ENCODE peak calls at places on chromosomes 5 and 9, in four cellular contexts. Y is thyroid gland; U is CD8-positive, alpha-beta T cell; L is left lung. S is an unnamed sample.
A peak's percentile ranks its signal among the peaks of the same experiment; 100 is the strongest.

GRCh38 chr9:107881625-107882300 is 392.2 kb upstream of the KLF4 start:
- DNase-seq in Y (no peak), U (no peak), L (no peak), S (no peak)

GRCh38 chr9:19429590-19429989 is 20.8 kb downstream of the ACER2 start:
- DNase-seq in Y (no peak), U (no peak), L (no peak), S (no peak)

GRCh38 chr9:135139366-135139965 is 52.0 kb downstream of the OLFM1 start:
- DNase-seq in Y (no peak), U (no peak), L (no peak), S (no peak)

GRCh38 chr5:169286572-169287325 is 14.2 kb downstream of the SLIT3 start:
- DNase-seq in Y (no peak), U (no peak), L (no peak), S (no peak)

GRCh38 chr9:116064970-116065369 is 88.6 kb upstream of the PAPPA start:
- DNase-seq in Y (no peak), U (no peak), L (no peak), S (no peak)

GRCh38 chr9:127910613-127911205 is 6.1 kb downstream of the ST6GALNAC4 start:
- DNase-seq in Y (no peak), U (no peak), L (no peak), S (no peak)

GRCh38 chr5:132753135-132753987 is 6.1 kb downstream of the CCNI2 start:
- DNase-seq in Y (peak; percentile 72), U (no peak), L (no peak), S (no peak)

GRCh38 chr9:130186839-130187522 is 14.8 kb downstream of the NCS1 start:
- DNase-seq in Y (peak; percentile 88), U (no peak), L (peak; percentile 85), S (no peak)

GRCh38 chr9:137987244-137988030 is 109.9 kb downstream of the CACNA1B start:
- DNase-seq in Y (no peak), U (no peak), L (no peak), S (no peak)

GRCh38 chr5:127077346-127077745 is 4.0 kb upstream of the C5orf63 start:
- DNase-seq in Y (no peak), U (no peak), L (no peak), S (no peak)

GRCh38 chr5:88660947-88661869 is 221.8 kb downstream of the MEF2C start:
- DNase-seq in Y (no peak), U (no peak), L (peak; percentile 82), S (peak; percentile 41)

GRCh38 chr9:34503406-34503805 is 19.4 kb downstream of the ENHO start:
- DNase-seq in Y (no peak), U (no peak), L (no peak), S (no peak)

GRCh38 chr9:28915256-28915930 is 1342.1 kb upstream of the C9orf72 start:
- DNase-seq in Y (no peak), U (no peak), L (no peak), S (no peak)

GRCh38 chr9:970310-971002 is 6.0 kb upstream of the DMRT3 start:
- DNase-seq in Y (no peak), U (no peak), L (no peak), S (no peak)

GRCh38 chr5:39192449-39193160 is 26.8 kb downstream of the FYB1 start:
- DNase-seq in Y (no peak), U (no peak), L (no peak), S (no peak)

GRCh38 chr5:39191216-39191615 is 28.1 kb downstream of the FYB1 start:
- DNase-seq in Y (no peak), U (no peak), L (no peak), S (no peak)

GRCh38 chr5:39187873-39188731 is 31.3 kb downstream of the FYB1 start:
- DNase-seq in Y (no peak), U (no peak), L (no peak), S (no peak)

GRCh38 chr5:39189297-39189955 is 29.9 kb downstream of the FYB1 start:
- DNase-seq in Y (peak; percentile 44), U (no peak), L (no peak), S (no peak)

GRCh38 chr5:39190311-39191102 is 28.9 kb downstream of the FYB1 start:
- DNase-seq in Y (no peak), U (no peak), L (no peak), S (no peak)
- H3K4me1 ChIP-seq in Y (peaks cover 31% of the 10 kb centered on the region), U (peaks cover 95% of the 10 kb centered on the region), L (peaks cover 66% of the 10 kb centered on the region), S (peaks cover 3% of the 10 kb centered on the region)

GRCh38 chr5:135977375-135977928 is 22.7 kb upstream of the LECT2 start:
- DNase-seq in Y (peak; percentile 69), U (peak; percentile 11), L (peak; percentile 95), S (peak; percentile 94)
- TF ChIP-seq CTCF in Y (peak; percentile 69), U (peak; percentile 19), L (peak; percentile 87), S (peak; percentile 73)

DNA sequence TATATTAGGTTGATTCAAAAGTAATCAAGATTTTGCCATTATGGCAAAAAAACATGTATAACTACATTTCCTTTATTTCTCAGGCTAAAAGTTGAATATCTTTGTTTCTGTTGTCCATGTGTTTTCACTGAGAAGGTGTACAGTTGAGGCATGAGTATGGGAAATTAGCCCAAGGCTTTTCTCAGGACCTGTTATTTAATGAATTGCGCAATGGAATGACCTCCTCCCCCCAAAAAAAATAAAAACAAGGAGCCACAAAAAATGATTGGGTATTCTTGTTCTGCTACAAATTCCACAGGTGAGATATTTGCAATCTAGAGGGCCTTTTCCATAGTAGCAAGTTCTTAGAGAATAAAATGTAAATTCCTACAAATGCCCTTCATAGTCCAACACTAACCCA is 186.8 kb downstream of the TRPM3 start:
- DNase-seq in Y (no peak), U (no peak), L (no peak), S (no peak)
- H3K9me3 ChIP-seq in Y (no peaks in the 10 kb centered on the region), U (no peaks in the 10 kb centered on the region), L (no peaks in the 10 kb centered on the region), S (no peaks in the 10 kb centered on the region)

GRCh38 chr5:124736111-124736813 is 10.2 kb downstream of the ZNF608 start:
- DNase-seq in Y (no peak), U (no peak), L (no peak), S (no peak)
- H3K4me1 ChIP-seq in Y (peaks cover 61% of the 10 kb centered on the region), U (no peaks in the 10 kb centered on the region), L (peaks cover 63% of the 10 kb centered on the region), S (peaks cover 27% of the 10 kb centered on the region)

DNA sequence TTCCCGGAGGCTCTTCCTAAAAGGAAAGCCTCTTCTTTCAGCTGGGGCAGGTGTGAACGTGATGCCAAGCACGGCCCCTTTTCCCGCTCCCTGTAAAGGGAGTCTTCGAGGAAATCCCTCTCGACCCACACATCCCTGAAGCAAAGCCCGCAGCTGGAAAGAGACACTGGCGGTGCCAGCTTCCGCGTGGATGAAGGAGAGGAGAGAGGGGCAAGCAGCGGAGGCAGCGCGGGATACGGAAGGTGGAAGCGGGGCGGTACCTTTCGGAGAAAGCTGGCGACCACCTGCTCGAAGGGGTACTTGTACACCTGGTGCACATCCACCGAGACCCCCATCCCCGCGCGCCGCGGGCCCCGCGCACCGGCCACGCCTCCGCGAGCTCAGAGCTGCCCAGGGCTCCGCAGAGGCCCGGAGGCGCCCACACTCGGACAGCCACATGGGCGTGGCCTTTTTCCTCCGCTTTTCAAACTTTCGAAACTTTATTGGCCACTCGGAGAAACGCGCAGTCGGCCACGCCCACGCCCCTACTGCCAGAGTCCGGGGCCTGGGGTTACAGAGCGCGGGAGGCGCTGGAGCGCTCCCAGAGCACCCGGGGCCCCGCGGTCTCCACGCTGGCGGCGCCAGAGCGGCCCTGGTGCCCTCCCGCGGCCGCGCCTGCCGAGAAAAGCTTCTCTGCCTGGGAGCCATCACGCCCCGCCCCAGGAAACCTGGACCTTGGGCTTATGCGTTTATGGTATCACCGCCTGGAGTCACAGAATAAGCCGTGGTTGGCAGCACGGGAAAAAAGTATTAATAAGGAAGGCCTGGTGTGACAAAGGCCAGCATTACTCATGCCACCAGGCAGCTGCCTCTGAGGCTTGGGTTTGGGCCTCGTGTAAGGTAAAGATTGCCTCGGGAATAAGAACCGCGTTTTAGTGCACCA is at the start of gene PRELID2:
- DNase-seq in Y (peak; percentile 95), U (no peak), L (peak; percentile 93), S (peak; percentile 93)
- TF ChIP-seq CTCF in Y (no peak), U (no peak), L (no peak), S (no peak)

DNA sequence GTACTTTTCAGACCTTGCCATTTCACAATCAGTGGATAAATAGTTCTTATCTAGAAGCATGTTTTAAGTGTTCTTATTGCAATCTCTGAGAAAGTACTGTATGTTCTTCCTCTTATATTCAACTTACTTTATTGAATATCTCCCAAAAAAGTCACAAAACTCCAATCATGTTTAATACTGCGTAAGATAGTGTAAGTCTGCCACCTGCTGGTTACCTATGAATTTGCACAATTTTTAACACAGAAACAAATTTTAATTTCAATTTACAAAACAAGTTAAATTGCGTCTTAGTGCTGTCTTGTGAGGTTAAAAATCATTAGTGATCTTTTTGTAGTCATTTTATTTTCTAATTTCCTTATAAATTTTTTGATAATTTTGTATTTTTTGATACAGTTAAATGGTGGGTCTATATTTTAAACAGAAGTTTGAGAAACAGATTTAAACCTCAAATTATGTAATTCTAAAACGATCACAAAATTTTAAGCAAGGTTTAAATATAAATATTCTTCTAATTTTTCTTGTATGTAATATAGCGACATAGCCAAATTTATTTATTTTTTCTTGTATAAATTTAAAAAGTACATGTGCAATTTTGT is 115.8 kb downstream of the EMB start:
- DNase-seq in Y (no peak), U (no peak), L (no peak), S (no peak)
- H3K9me3 ChIP-seq in Y (no peaks in the 10 kb centered on the region), U (no peaks in the 10 kb centered on the region), L (peaks cover 2% of the 10 kb centered on the region), S (no peaks in the 10 kb centered on the region)

DNA sequence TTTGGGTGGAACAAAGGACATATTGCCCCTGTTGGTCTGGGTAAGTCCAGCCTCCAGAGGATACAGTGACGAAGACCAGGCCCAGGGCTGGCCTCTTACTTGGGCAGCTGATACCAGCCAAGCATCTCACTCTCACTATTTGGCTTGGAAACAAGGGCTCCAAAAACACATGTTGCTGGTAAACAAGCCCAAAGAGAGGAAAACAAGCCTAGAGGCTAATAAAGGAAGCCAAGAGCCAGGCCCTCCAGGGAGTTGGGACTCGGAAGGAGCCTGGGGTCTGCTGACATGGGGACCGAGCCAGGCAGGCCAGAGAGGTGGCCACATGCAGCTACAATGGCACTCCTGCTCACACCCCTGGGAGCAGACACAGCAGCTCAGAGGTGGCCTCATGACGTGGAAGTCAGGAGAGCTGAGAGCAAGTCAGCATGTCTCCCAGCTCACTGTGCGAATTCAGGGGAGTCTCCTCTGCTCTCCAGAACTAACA is 5.7 kb downstream of the SPARC start:
- DNase-seq in Y (no peak), U (no peak), L (no peak), S (no peak)
- H3K4me1 ChIP-seq in Y (peaks cover 26% of the 10 kb centered on the region), U (no peaks in the 10 kb centered on the region), L (peaks cover 82% of the 10 kb centered on the region), S (no peaks in the 10 kb centered on the region)